ENCODE peak calls at places on chromosomes 16 and 17, in five cellular contexts. P is activated naive CD4-positive, alpha-beta T cell treated with Interleukin-2 at 50 U/mL for 16 hours; S is activated CD4-positive, alpha-beta T cell treated with anti-CD3 and anti-CD28 coated beads for 48 hours; C is SK-N-DZ; W is NCI-H1092 treated with DMSO at 0.1 percent for 48 hours. E is an unnamed sample.

GRCh38 chr17:20155258-20156195 is 146.4 kb downstream of the SPECC1 start:
- DNase-seq in P (peak), S (peak), C (peak), W (peak), E (peak)

GRCh38 chr16:78606572-78606971 is 507.1 kb downstream of the WWOX start:
- DNase-seq in P (no peak), S (no peak), C (peak), W (peak), E (no peak)

GRCh38 chr16:67428146-67428731 is 2.7 kb upstream of the HSD11B2 start:
- DNase-seq in P (peak), S (peak), C (peak), W (peak), E (peak)

GRCh38 chr17:2025220-2025621 is at the start of gene RTN4RL1:
- DNase-seq in P (peak), S (peak), C (peak), W (peak), E (peak)

GRCh38 chr17:29100296-29100695 is 57.4 kb downstream of the PIPOX start:
- DNase-seq in P (no peak), S (no peak), C (no peak), W (no peak), E (no peak)

GRCh38 chr17:66654341-66654740 is 180.6 kb upstream of the CACNG5 start:
- DNase-seq in P (no peak), S (no peak), C (no peak), W (no peak), E (no peak)

GRCh38 chr17:31562447-31562846 is 171.0 kb downstream of the RAB11FIP4 start:
- DNase-seq in P (no peak), S (no peak), C (no peak), W (no peak), E (no peak)

GRCh38 chr17:41393294-41393693 is 4.1 kb downstream of the KRT31 start:
- DNase-seq in P (no peak), S (no peak), C (no peak), W (no peak), E (no peak)

GRCh38 chr16:78705694-78706093 is 606.2 kb downstream of the WWOX start:
- DNase-seq in P (peak), S (peak), C (no peak), W (no peak), E (no peak)

GRCh38 chr16:19607610-19608280 is 52.2 kb downstream of the VPS35L start:
- DNase-seq in P (no peak), S (no peak), C (no peak), W (no peak), E (no peak)

GRCh38 chr17:71505200-71505599 is 615.6 kb upstream of the SOX9 start:
- DNase-seq in P (no peak), S (no peak), C (no peak), W (no peak), E (no peak)

GRCh38 chr17:64128787-64129514 is 993 bp downstream of the ERN1 start:
- DNase-seq in P (peak), S (peak), C (no peak), W (no peak), E (no peak)

GRCh38 chr16:86387461-86388440 is 122.6 kb upstream of the FOXF1 start:
- DNase-seq in P (no peak), S (peak), C (no peak), W (no peak), E (peak)

GRCh38 chr17:71709974-71710373 is 410.8 kb upstream of the SOX9 start:
- DNase-seq in P (no peak), S (no peak), C (no peak), W (peak), E (no peak)

E was measured in stimulated activated CD4-positive, alpha-beta T cell treated with anti-CD3 and anti-CD28 coated beads, Interleukin-2, amount 100 ng/mL, for 24 hours.